ENCODE peak calls at places on chromosomes 7 and 10, in ten cellular contexts. P is breast epithelium; R is RWPE1; D is upper lobe of right lung; O is CD8-positive, alpha-beta T cell; C is PC-3; J is osteocyte; H is astrocyte of the spinal cord; N is B cell; V is colonic mucosa. I is an unnamed sample.
A peak's percentile ranks its signal among the peaks of the same experiment; 100 is the strongest.

GRCh38 chr7:106358103-106358663 is 73.4 kb upstream of the NAMPT start:
- DNase-seq in P (no peak), R (no peak), D (no peak), O (no peak), C (no peak), J (peak; percentile 8), H (peak; percentile 48), N (no peak), V (no peak), I (no peak)

GRCh38 chr7:114152314-114152938 is 233.6 kb upstream of the PPP1R3A start:
- DNase-seq in P (no peak), R (no peak), D (no peak), O (no peak), C (no peak), J (no peak), H (no peak), N (no peak), V (no peak), I (no peak)

GRCh38 chr7:5519515-5519928 is 95.9 kb upstream of the TNRC18 start:
- DNase-seq in P (no peak), R (no peak), D (no peak), O (no peak), C (peak; percentile 3), J (no peak), H (no peak), N (no peak), V (no peak), I (no peak)

GRCh38 chr10:70508912-70509366 is 30.4 kb downstream of the PALD1 start:
- DNase-seq in P (no peak), R (no peak), D (no peak), O (no peak), C (no peak), J (no peak), H (peak; percentile 36), N (no peak), V (peak; percentile 33), I (peak; percentile 38)

GRCh38 chr7:19113855-19114590 is 3.4 kb downstream of the TWIST1 start:
- DNase-seq in P (no peak), R (peak; percentile 42), D (no peak), O (no peak), C (peak; percentile 51), J (no peak), H (peak; percentile 72), N (no peak), V (no peak), I (no peak)

GRCh38 chr7:157690833-157691382 is 354.1 kb downstream of the DNAJB6 start:
- DNase-seq in P (no peak), R (no peak), D (peak; percentile 40), O (no peak), C (peak; percentile 77), J (peak; percentile 79), H (peak; percentile 88), N (no peak), V (peak; percentile 52), I (no peak)

GRCh38 chr7:27192546-27193334 is 7.2 kb downstream of the HOXA13 start:
- DNase-seq in P (no peak), R (no peak), D (peak; percentile 69), O (no peak), C (peak; percentile 54), J (no peak), H (no peak), N (peak; percentile 44), V (peak; percentile 55), I (no peak)

GRCh38 chr10:78438094-78438906 is 404.6 kb downstream of the RPS24 start:
- DNase-seq in P (no peak), R (no peak), D (no peak), O (no peak), C (no peak), J (no peak), H (no peak), N (no peak), V (no peak), I (no peak)

GRCh38 chr10:49502358-49502757 is 36.6 kb downstream of the ERCC6 start:
- DNase-seq in P (no peak), R (no peak), D (no peak), O (no peak), C (no peak), J (no peak), H (peak; percentile 33), N (no peak), V (no peak), I (no peak)

GRCh38 chr7:20280475-20281351 is 50.0 kb upstream of the ITGB8 start:
- DNase-seq in P (no peak), R (peak; percentile 18), D (no peak), O (no peak), C (peak; percentile 15), J (no peak), H (peak; percentile 88), N (no peak), V (no peak), I (no peak)

GRCh38 chr10:128852449-128852848 is 614.6 kb upstream of the MGMT start:
- DNase-seq in P (no peak), R (no peak), D (no peak), O (no peak), C (no peak), J (peak; percentile 65), H (no peak), N (no peak), V (no peak), I (no peak)

GRCh38 chr10:18159596-18159995 is 19.4 kb downstream of the CACNB2 start:
- DNase-seq in P (no peak), R (no peak), D (no peak), O (no peak), C (no peak), J (no peak), H (no peak), N (no peak), V (no peak), I (no peak)

GRCh38 chr7:27179030-27179429 is 4.9 kb upstream of the HOXA10 start:
- DNase-seq in P (no peak), R (no peak), D (no peak), O (no peak), C (no peak), J (no peak), H (no peak), N (no peak), V (no peak), I (no peak)

GRCh38 chr7:84712326-84712725 is 474.5 kb downstream of the SEMA3D start:
- DNase-seq in P (no peak), R (no peak), D (no peak), O (no peak), C (no peak), J (no peak), H (no peak), N (no peak), V (no peak), I (no peak)

GRCh38 chr10:126468876-126469643 is 80.8 kb upstream of the ADAM12 start:
- DNase-seq in P (no peak), R (no peak), D (no peak), O (no peak), C (no peak), J (no peak), H (peak; percentile 92), N (no peak), V (no peak), I (no peak)

GRCh38 chr7:41911792-41912191 is 208.9 kb upstream of the INHBA start:
- DNase-seq in P (no peak), R (no peak), D (no peak), O (no peak), C (peak; percentile 48), J (no peak), H (peak; percentile 71), N (no peak), V (no peak), I (no peak)

GRCh38 chr10:117790177-117790576 is 247.6 kb downstream of the EMX2 start:
- DNase-seq in P (no peak), R (no peak), D (no peak), O (no peak), C (no peak), J (no peak), H (no peak), N (no peak), V (no peak), I (no peak)

GRCh38 chr7:20541615-20542349 is 73.7 kb upstream of the ABCB5 start:
- DNase-seq in P (no peak), R (peak; percentile 56), D (no peak), O (no peak), C (no peak), J (no peak), H (no peak), N (no peak), V (no peak), I (no peak)

GRCh38 chr7:95718556-95719410 is 53.6 kb upstream of the DYNC1I1 start:
- DNase-seq in P (no peak), R (peak; percentile 13), D (no peak), O (no peak), C (peak; percentile 60), J (no peak), H (peak; percentile 36), N (no peak), V (no peak), I (peak; percentile 11)
- TF ChIP-seq CTCF in P (no peak), R (peak; percentile 56), D (peak; percentile 29), O (no peak), C (peak; percentile 70), J (peak; percentile 70), H (peak; percentile 48), N (no peak), V (no peak), I (peak; percentile 11)

GRCh38 chr7:134254311-134254710 is 62.4 kb downstream of the SLC35B4 start:
- DNase-seq in P (no peak), R (no peak), D (no peak), O (no peak), C (peak; percentile 44), J (no peak), H (peak; percentile 2), N (no peak), V (no peak), I (no peak)

DNA sequence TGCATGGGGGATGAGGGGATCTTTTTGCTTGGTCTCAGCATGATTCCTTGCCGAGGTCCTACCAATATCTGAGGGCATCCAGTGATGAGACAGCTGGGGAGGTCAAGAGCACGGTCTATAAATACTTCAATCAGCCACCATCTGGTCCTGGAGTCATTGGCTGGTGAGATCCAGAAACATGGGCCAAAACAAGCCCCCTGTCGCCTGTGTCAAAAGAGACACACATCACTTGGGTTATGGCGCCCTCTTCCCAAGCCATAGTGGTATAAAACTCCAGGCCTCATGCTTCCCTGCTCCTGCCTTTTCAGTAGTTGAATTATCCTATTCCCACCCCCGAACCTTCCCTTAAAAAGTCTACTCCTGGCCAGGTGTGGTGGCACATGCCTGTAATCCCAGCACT is 60.9 kb downstream of the SLC35B4 start:
- DNase-seq in P (no peak), R (no peak), D (no peak), O (no peak), C (no peak), J (no peak), H (no peak), N (no peak), V (no peak), I (no peak)
- TF ChIP-seq CTCF in P (no peak), R (no peak), D (no peak), O (no peak), C (peak; percentile 24), J (no peak), H (no peak), N (no peak), V (no peak), I (no peak)

GRCh38 chr10:25933653-25934608 is at the start of gene MYO3A:
- DNase-seq in P (no peak), R (no peak), D (no peak), O (no peak), C (no peak), J (no peak), H (no peak), N (no peak), V (no peak), I (peak; percentile 20)
- TF ChIP-seq CTCF in P (no peak), R (no peak), D (no peak), O (no peak), C (no peak), J (no peak), H (no peak), N (no peak), V (no peak), I (no peak)

GRCh38 chr7:98630770-98631169 is 13.7 kb downstream of the NPTX2 start:
- DNase-seq in P (no peak), R (no peak), D (no peak), O (no peak), C (no peak), J (peak; percentile 51), H (no peak), N (no peak), V (no peak), I (no peak)
- TF ChIP-seq CTCF in P (no peak), R (no peak), D (no peak), O (no peak), C (no peak), J (no peak), H (no peak), N (no peak), V (no peak), I (no peak)